ENCODE peak calls at places on chromosomes 4 and X, in six cellular contexts. X is psoas muscle, Z is Karpas-422, D is fibroblast of pulmonary artery, P is kidney epithelial cell, G is Panc1. C is an unnamed sample.

GRCh38 chrX:72644946-72645345 is 69.2 kb downstream of the PHKA1 start:
- DNase-seq in P (no peak), D (no peak), Z (no peak), X (no peak), G (no peak), C (no peak)

GRCh38 chr4:80208606-80209005 is 11.3 kb downstream of the PRDM8 start:
- DNase-seq in D (no peak), X (no peak), Z (no peak), G (no peak), P (no peak), C (no peak)

GRCh38 chr4:2831611-2832308 is 11.9 kb upstream of the ADD1 start:
- DNase-seq in P (no peak), Z (no peak), X (no peak), G (no peak), D (no peak), C (no peak)

GRCh38 chrX:114584434-114584943 is 603 bp downstream of the HTR2C start:
- DNase-seq in X (no peak), G (no peak), Z (no peak), P (no peak), D (no peak), C (no peak)

GRCh38 chr4:38516194-38516593 is 147.8 kb upstream of the KLF3 start:
- DNase-seq in X (no peak), Z (no peak), G (no peak), D (no peak), P (no peak), C (no peak)

GRCh38 chrX:133350751-133351150 is 64.5 kb downstream of the GPC4 start:
- DNase-seq in D (peak; percentile 34), G (no peak), X (peak; percentile 34), Z (no peak), P (peak; percentile 4), C (no peak)

GRCh38 chrX:127574829-127575228 is 477.4 kb downstream of the ACTRT1 start:
- DNase-seq in D (no peak), X (no peak), P (no peak), Z (no peak), G (no peak), C (no peak)

GRCh38 chr4:75598390-75598789 is 31.9 kb downstream of the CDKL2 start:
- DNase-seq in Z (no peak), P (peak; percentile 55), G (no peak), D (peak; percentile 48), X (no peak), C (peak; percentile 25)

GRCh38 chrX:17067534-17067933 is 121.1 kb downstream of the REPS2 start:
- DNase-seq in P (no peak), D (no peak), G (no peak), X (no peak), Z (no peak), C (no peak)

GRCh38 chrX:153640736-153641574 is 6.0 kb upstream of the DUSP9 start:
- DNase-seq in D (no peak), X (no peak), Z (no peak), P (no peak), G (no peak), C (no peak)

GRCh38 chrX:153641575-153642312 is 5.3 kb upstream of the DUSP9 start:
- DNase-seq in P (no peak), X (no peak), D (no peak), G (no peak), Z (no peak), C (no peak)

GRCh38 chrX:153643431-153644351 is 3.3 kb upstream of the DUSP9 start:
- DNase-seq in P (no peak), X (no peak), D (no peak), G (no peak), Z (no peak), C (no peak)

GRCh38 chrX:153642655-153643430 is 4.2 kb upstream of the DUSP9 start:
- DNase-seq in Z (no peak), G (no peak), D (no peak), P (no peak), X (no peak), C (no peak)

DNA sequence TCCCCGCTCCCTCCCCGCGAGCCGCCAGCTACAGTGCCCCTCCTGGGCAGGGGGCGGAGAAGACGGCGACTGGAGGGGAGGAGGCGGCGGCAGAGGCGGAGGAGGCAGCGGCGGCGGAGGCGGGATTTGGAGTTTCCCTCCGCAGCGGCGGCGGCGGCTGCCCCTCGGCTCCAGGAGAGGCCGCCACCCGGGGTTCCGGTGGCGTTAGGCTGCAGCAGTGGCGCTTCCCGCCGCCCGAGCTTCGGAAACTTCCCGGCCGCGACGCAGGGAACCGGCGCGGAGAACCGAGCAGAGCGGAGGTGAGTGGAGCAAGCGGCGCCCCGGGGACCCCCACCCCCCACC is 4.7 kb upstream of the DUSP9 start:
- DNase-seq in P (no peak), G (no peak), Z (no peak), X (no peak), D (no peak), C (no peak)
- H3K4me3 ChIP-seq in P (no peak overlapping the region), G (peak overlapping the region; percentile 7), Z (no peak overlapping the region), X (peak overlapping the region; percentile 30), D (no peak overlapping the region), C (no peak overlapping the region)

DNA sequence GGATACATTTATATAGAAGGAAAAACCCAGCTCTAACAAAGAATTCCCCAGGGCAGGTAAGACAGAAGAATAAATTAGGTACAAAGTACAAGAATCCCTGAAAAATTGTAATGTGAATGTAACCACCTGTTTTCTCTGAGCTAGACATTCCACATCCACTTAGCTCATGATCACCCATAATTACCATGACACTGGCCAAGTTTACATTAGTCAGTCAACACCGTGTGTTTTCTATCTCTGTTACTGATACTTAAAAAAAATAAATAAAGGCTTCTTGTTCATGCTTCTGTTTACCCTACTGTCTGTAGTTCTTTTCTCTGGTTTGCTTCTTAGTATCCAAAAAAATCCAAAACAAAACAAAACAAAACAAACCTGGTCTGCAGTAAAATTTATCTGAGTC is 66.0 kb downstream of the CBLL2 start:
- DNase-seq in P (no peak), X (no peak), G (no peak), D (no peak), Z (no peak), C (no peak)
- H3K4me3 ChIP-seq in P (no peak overlapping the region), X (no peak overlapping the region), G (no peak overlapping the region), D (no peak overlapping the region), Z (no peak overlapping the region), C (no peak overlapping the region)

DNA sequence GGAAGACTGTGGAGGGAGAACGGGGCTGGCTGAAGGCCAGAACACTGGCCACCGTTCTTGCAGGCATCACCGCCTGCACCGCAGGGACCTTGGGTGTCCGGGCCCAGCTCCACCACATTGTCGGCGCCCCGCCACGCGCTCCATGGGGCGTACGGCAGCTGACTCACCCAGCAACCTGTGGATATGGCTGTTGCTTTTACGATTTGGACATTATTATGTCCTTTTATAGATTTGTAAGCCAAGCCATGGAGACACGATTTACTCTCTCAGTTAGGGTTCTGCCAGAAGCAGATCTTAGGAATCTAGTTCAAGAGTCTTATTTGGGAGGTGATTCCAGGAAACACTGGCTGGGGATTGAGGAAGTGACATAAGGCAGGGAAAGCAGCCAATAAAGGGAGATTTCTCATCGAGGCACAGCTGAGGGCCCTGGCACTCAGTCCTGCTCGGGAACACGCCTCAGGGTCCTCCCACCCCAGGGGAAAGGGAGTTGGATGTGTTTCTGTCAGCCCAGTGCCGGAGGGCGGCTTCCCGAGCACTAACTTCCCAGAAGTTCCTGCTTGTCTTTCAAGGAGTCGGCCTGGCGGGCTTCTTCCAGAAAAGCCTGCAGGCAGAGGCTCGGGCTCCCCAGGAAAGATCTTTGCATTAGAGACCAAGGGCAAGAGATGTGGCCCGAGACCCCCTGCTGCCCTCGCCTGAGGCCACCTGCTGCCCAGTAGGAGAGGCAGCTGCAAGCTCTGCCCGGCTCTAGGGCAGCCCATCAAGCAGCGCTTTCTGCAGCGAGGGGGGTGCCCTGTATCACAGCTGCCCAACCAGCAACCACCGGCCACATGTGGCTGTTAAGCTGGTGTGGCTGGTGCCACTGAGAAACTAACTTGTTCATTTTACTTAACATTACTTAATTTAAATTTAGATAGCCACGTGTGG is 52.9 kb downstream of the CRMP1 start:
- DNase-seq in G (no peak), D (peak; percentile 77), Z (no peak), P (no peak), X (peak; percentile 65), C (no peak)
- H3K4me3 ChIP-seq in G (no peak overlapping the region), D (no peak overlapping the region), Z (no peak overlapping the region), P (no peak overlapping the region), X (peak overlapping the region; percentile 11), C (no peak overlapping the region)

GRCh38 chr4:5391492-5391891 is 316.9 kb downstream of the EVC2 start:
- DNase-seq in G (no peak), Z (no peak), D (no peak), X (no peak), P (no peak), C (no peak)
- H3K4me3 ChIP-seq in G (no peak overlapping the region), Z (no peak overlapping the region), D (no peak overlapping the region), X (no peak overlapping the region), P (no peak overlapping the region), C (no peak overlapping the region)

DNA sequence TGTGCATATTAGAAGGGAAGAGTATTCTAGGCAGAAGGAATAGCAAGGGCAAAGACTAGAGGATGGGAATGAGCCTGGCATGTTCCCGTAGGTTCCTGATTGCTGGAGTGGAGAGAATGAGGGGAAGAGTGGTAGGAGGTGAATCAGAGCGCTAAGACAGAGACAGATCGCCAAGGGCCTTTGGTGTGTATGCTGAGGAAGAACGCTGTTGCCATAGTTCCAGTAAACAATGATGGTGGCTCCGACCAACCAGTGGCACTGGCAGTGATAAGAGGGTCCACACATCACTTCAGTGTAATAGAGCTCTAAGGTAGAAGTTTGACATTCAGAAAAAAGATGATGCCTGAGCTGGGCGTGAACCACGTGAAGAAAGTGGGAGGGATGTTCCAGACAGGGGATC is 966 bp downstream of the TBC1D25 start:
- DNase-seq in X (no peak), G (no peak), D (no peak), P (no peak), Z (no peak), C (no peak)
- H3K4me3 ChIP-seq in X (peak overlapping the region; percentile 82), G (peak overlapping the region; percentile 75), D (peak overlapping the region; percentile 76), P (peak overlapping the region; percentile 69), Z (peak overlapping the region; percentile 71), C (peak overlapping the region; percentile 84)